ENCODE peak calls at places on chromosomes 13 and 19, in five cellular contexts. J is activated CD4-positive, alpha-beta T cell treated with anti-CD3 and anti-CD28 coated beads for 1 hour; S is EL; N is skeletal muscle cell; Y is psoas muscle. D is an unnamed sample.

GRCh38 chr19:35040826-35041547 is 534 bp upstream of the HPN start:
- DNase-seq in J (no peak), S (no peak), N (no peak), Y (peak; percentile 96), D (no peak)

GRCh38 chr19:13212759-13213330 is 62.6 kb downstream of the IER2 start:
- DNase-seq in J (peak; percentile 64), S (peak; percentile 66), N (no peak), Y (peak; percentile 57), D (peak; percentile 21)

GRCh38 chr19:5136060-5136855 is 167.3 kb downstream of the KDM4B start:
- DNase-seq in J (no peak), S (no peak), N (no peak), Y (no peak), D (no peak)

GRCh38 chr13:27415116-27415515 is 9.3 kb upstream of the GTF3A start:
- DNase-seq in J (no peak), S (no peak), N (no peak), Y (no peak), D (no peak)

GRCh38 chr13:33014291-33014690 is 1.9 kb upstream of the KL start:
- DNase-seq in J (no peak), S (no peak), N (no peak), Y (no peak), D (no peak)

GRCh38 chr19:11693505-11694499 is 44.9 kb downstream of the ZNF823 start:
- DNase-seq in J (no peak), S (peak; percentile 93), N (peak; percentile 23), Y (no peak), D (peak; percentile 32)

GRCh38 chr19:48565090-48565489 is 13.1 kb downstream of the SULT2B1 start:
- DNase-seq in J (no peak), S (peak; percentile 90), N (peak; percentile 17), Y (no peak), D (no peak)

GRCh38 chr19:6412111-6412999 is 12.3 kb downstream of the KHSRP start:
- DNase-seq in J (no peak), S (peak; percentile 29), N (no peak), Y (no peak), D (no peak)

GRCh38 chr13:109055850-109056249 is 426.4 kb downstream of the MYO16 start:
- DNase-seq in J (no peak), S (no peak), N (no peak), Y (no peak), D (no peak)

GRCh38 chr13:42041684-42042035 is 6.8 kb upstream of the DGKH start:
- DNase-seq in J (no peak), S (peak; percentile 71), N (no peak), Y (peak; percentile 39), D (no peak)

GRCh38 chr19:31313291-31314030 is 35.8 kb downstream of the TSHZ3 start:
- DNase-seq in J (no peak), S (no peak), N (no peak), Y (no peak), D (no peak)

GRCh38 chr13:73522937-73523336 is 464.1 kb downstream of the KLF5 start:
- DNase-seq in J (no peak), S (no peak), N (no peak), Y (no peak), D (no peak)

GRCh38 chr13:23381877-23382276 is 51.6 kb downstream of the SACS start:
- DNase-seq in J (no peak), S (no peak), N (no peak), Y (no peak), D (no peak)

GRCh38 chr19:34319230-34319585 is 45.8 kb upstream of the GPI start:
- DNase-seq in J (no peak), S (no peak), N (no peak), Y (no peak), D (no peak)

GRCh38 chr19:57437931-57438330 is 2.8 kb downstream of the ZNF749 start:
- DNase-seq in J (no peak), S (peak; percentile 56), N (no peak), Y (no peak), D (no peak)

GRCh38 chr19:55687281-55688172 is 12.5 kb downstream of the EPN1 start:
- DNase-seq in J (no peak), S (no peak), N (no peak), Y (no peak), D (no peak)

GRCh38 chr13:91304740-91305139 is 42.7 kb upstream of the MIR17HG start:
- DNase-seq in J (no peak), S (no peak), N (no peak), Y (no peak), D (no peak)

GRCh38 chr13:91482427-91482826 is 84.0 kb downstream of the GPC5 start:
- DNase-seq in J (no peak), S (no peak), N (no peak), Y (no peak), D (no peak)

GRCh38 chr19:39497850-39498261 is 891 bp upstream of the DLL3 start:
- DNase-seq in J (no peak), S (peak; percentile 36), N (no peak), Y (no peak), D (no peak)

GRCh38 chr13:44790289-44790688 is 199.0 kb downstream of the NUFIP1 start:
- DNase-seq in J (no peak), S (no peak), N (no peak), Y (no peak), D (peak; percentile 32)

GRCh38 chr19:31350693-31351211 is 1.5 kb upstream of the TSHZ3 start:
- DNase-seq in J (no peak), S (peak; percentile 50), N (no peak), Y (peak; percentile 67), D (no peak)

GRCh38 chr13:35025314-35025713 is 83.2 kb downstream of the NBEA start:
- DNase-seq in J (no peak), S (no peak), N (no peak), Y (no peak), D (no peak)

GRCh38 chr19:5430237-5430636 is 25.0 kb upstream of the ZNRF4 start:
- DNase-seq in J (no peak), S (no peak), N (no peak), Y (no peak), D (no peak)

D was measured in keratinocyte.